ENCODE peak calls at places on chromosomes 4 and X, in seven cellular contexts. M is AG09309, W is GM13976, E is GM20000, N is HCT116, R is heart right ventricle, J is HFF-Myc. I is an unnamed sample.

GRCh38 chrX:15816886-15817285 is 26.6 kb downstream of the ZRSR2 start:
- DNase-seq in N (no peak), E (no peak), M (no peak), W (no peak), R (no peak), J (no peak), I (peak)

GRCh38 chr4:122119739-122120138 is 32.4 kb upstream of the BLTP1 start:
- DNase-seq in M (no peak), E (no peak), W (no peak), J (no peak), N (no peak), R (no peak), I (no peak)

GRCh38 chrX:24692305-24692704 is 1.4 kb upstream of the POLA1 start:
- DNase-seq in E (no peak), M (no peak), R (no peak), W (no peak), N (no peak), J (no peak), I (no peak)

GRCh38 chr4:118817178-118817930 is 18.6 kb downstream of the SEC24D start:
- DNase-seq in E (no peak), N (no peak), J (no peak), W (no peak), M (no peak), R (no peak), I (no peak)

GRCh38 chrX:43703211-43703791 is 47.2 kb downstream of the MAOA start:
- DNase-seq in E (no peak), R (no peak), J (peak), W (no peak), M (no peak), N (no peak), I (no peak)

GRCh38 chr4:75741027-75741426 is 16.6 kb downstream of the USO1 start:
- DNase-seq in R (no peak), N (no peak), W (no peak), E (no peak), J (no peak), M (no peak), I (no peak)

GRCh38 chr4:48194986-48195773 is 61.1 kb upstream of the TXK start:
- DNase-seq in E (no peak), N (no peak), W (no peak), R (no peak), M (peak), J (peak), I (no peak)

GRCh38 chr4:8090312-8090711 is 68.3 kb downstream of the ABLIM2 start:
- DNase-seq in M (no peak), W (no peak), E (no peak), N (no peak), J (no peak), R (no peak), I (no peak)

GRCh38 chr4:56874166-56874565 is 33.5 kb upstream of the REST start:
- DNase-seq in W (no peak), M (no peak), N (no peak), E (no peak), R (no peak), J (no peak), I (no peak)

GRCh38 chr4:121696641-121697461 is at the start of gene ANXA5:
- DNase-seq in E (peak), W (peak), N (peak), R (peak), M (peak), J (no peak), I (peak)

GRCh38 chr4:119666653-119667091 is 38.1 kb upstream of the PDE5A start:
- DNase-seq in M (no peak), N (no peak), W (no peak), R (no peak), E (no peak), J (no peak), I (no peak)

GRCh38 chr4:7872264-7872771 is 67.3 kb downstream of the AFAP1 start:
- DNase-seq in M (peak), E (no peak), R (no peak), J (peak), N (no peak), W (no peak), I (no peak)

GRCh38 chr4:610411-611261 is 14.7 kb upstream of the PDE6B start:
- DNase-seq in J (peak), N (no peak), M (peak), R (no peak), E (no peak), W (no peak), I (no peak)

GRCh38 chr4:182875471-182875870 is 41.7 kb downstream of the DCTD start:
- DNase-seq in M (no peak), N (no peak), J (no peak), E (no peak), W (no peak), R (no peak), I (no peak)

GRCh38 chr4:182876006-182876405 is 41.2 kb downstream of the DCTD start:
- DNase-seq in R (no peak), E (no peak), M (no peak), W (no peak), J (no peak), N (no peak), I (no peak)

GRCh38 chr4:182878633-182879495 is 38.3 kb downstream of the DCTD start:
- DNase-seq in N (no peak), E (no peak), J (no peak), M (no peak), W (no peak), R (no peak), I (no peak)

GRCh38 chr4:182876427-182876826 is 40.8 kb downstream of the DCTD start:
- DNase-seq in N (no peak), W (no peak), M (no peak), R (no peak), J (no peak), E (no peak), I (no peak)

DNA sequence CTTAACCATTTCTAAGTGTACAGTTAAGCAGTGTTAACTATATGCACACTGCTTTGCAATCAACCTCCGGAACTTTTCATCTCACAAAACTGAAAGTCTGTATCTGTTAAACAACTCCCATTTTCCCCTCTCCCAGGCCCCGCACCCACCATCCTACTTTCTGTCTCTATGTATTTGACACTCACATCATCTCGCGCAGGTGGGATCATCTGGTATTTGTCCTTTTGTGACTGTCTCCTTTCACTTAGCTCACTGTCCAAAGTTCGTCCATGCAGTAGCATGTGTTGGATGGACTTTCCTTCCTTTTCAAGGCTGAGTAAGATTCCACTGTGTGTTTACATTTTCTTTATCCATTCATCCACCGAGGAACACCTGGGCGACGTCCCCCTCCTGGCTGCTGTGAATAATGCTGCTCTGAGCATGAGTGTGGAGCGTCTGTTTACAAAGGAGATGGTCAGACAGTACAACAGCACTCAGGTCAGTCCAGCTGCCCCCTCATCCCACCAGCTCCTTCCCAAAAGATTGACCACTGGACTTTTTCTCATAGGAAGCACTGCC is 39.8 kb downstream of the DCTD start:
- DNase-seq in N (no peak), J (no peak), E (no peak), R (no peak), W (no peak), M (no peak), I (no peak)
- TF ChIP-seq CTCF in N (no peak), J (no peak), E (no peak), R (no peak), W (no peak), M (no peak), I (no peak)

GRCh38 chr4:128787509-128788311 is 21.8 kb upstream of the JADE1 start:
- DNase-seq in E (no peak), W (no peak), N (no peak), M (no peak), J (no peak), R (no peak), I (no peak)

GRCh38 chr4:128780688-128781087 is 28.8 kb upstream of the JADE1 start:
- DNase-seq in J (no peak), N (no peak), W (no peak), R (no peak), M (no peak), E (no peak), I (no peak)

GRCh38 chr4:128776794-128777216 is 32.7 kb upstream of the JADE1 start:
- DNase-seq in E (no peak), J (peak), N (no peak), M (peak), W (no peak), R (peak), I (no peak)

GRCh38 chr4:128782875-128783614 is 26.5 kb upstream of the JADE1 start:
- DNase-seq in R (no peak), N (no peak), E (no peak), W (no peak), J (no peak), M (no peak), I (no peak)

DNA sequence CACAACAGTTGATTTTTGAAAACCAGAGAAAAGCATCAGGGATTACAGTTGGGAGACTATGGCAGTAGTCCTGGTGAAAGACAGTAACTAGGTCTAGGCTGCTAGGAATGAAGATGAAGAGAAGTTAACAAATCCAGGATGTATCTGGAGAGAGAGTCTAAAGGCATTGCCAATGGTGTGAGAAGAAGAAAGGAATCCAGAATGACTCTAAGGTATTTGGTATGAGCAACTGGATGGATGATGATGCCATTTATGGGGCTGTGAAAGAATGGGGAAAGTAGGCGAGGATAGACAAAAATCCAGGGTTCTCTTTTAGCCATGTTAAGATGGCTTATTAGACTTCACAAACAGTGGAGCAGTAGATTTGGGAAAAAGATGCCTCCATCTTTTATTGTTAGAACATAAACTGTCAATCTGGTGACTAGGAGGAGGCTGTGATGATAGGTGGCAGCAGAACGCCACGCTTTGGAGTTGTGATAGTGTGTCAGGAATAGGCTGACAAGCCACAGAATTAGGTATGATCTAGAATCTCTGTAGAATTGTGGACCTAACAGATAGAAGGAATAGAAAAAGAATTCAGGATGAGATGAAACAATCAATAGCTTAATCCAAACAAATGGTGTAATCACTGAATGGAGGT is 27.3 kb upstream of the JADE1 start:
- DNase-seq in R (peak), E (peak), W (peak), J (no peak), M (no peak), N (peak), I (peak)
- TF ChIP-seq CTCF in R (peak), E (peak), W (peak), J (no peak), M (no peak), N (peak), I (peak)

GRCh38 chrX:39691724-39692123 is 406.0 kb downstream of the BCOR start:
- DNase-seq in N (no peak), R (no peak), W (no peak), M (no peak), E (no peak), J (no peak), I (no peak)

GRCh38 chrX:39688219-39688575 is 409.6 kb downstream of the BCOR start:
- DNase-seq in E (no peak), J (no peak), R (no peak), M (no peak), W (no peak), N (no peak), I (no peak)

GRCh38 chrX:39690541-39691415 is 407.0 kb downstream of the BCOR start:
- DNase-seq in W (no peak), M (no peak), N (no peak), E (no peak), R (no peak), J (no peak), I (no peak)

GRCh38 chrX:39689374-39690104 is 408.2 kb downstream of the BCOR start:
- DNase-seq in J (no peak), N (no peak), R (no peak), W (no peak), E (no peak), M (no peak), I (no peak)

GRCh38 chrX:39688576-39689373 is 409.0 kb downstream of the BCOR start:
- DNase-seq in W (peak), N (no peak), R (peak), M (no peak), J (no peak), E (peak), I (peak)
- TF ChIP-seq CTCF in W (no peak), N (no peak), R (no peak), M (no peak), J (no peak), E (no peak), I (no peak)

GRCh38 chr4:13881880-13882279 is 254.4 kb upstream of the BOD1L1 start:
- DNase-seq in N (no peak), E (no peak), M (no peak), W (no peak), R (no peak), J (no peak), I (no peak)
- TF ChIP-seq CTCF in N (no peak), E (no peak), M (peak), W (no peak), R (peak), J (no peak), I (no peak)

GRCh38 chr4:64784125-64784524 is 374.9 kb upstream of the TECRL start:
- DNase-seq in J (no peak), M (no peak), W (no peak), E (no peak), N (no peak), R (no peak), I (no peak)

GRCh38 chr4:64777286-64777685 is 368.0 kb upstream of the TECRL start:
- DNase-seq in J (no peak), N (no peak), W (no peak), E (no peak), M (no peak), R (no peak), I (no peak)

GRCh38 chr4:64776820-64777219 is 367.6 kb upstream of the TECRL start:
- DNase-seq in J (no peak), W (no peak), R (no peak), E (no peak), N (no peak), M (no peak), I (no peak)

GRCh38 chr4:64780664-64781063 is 371.4 kb upstream of the TECRL start:
- DNase-seq in E (no peak), W (no peak), R (no peak), J (no peak), N (no peak), M (no peak), I (no peak)

DNA sequence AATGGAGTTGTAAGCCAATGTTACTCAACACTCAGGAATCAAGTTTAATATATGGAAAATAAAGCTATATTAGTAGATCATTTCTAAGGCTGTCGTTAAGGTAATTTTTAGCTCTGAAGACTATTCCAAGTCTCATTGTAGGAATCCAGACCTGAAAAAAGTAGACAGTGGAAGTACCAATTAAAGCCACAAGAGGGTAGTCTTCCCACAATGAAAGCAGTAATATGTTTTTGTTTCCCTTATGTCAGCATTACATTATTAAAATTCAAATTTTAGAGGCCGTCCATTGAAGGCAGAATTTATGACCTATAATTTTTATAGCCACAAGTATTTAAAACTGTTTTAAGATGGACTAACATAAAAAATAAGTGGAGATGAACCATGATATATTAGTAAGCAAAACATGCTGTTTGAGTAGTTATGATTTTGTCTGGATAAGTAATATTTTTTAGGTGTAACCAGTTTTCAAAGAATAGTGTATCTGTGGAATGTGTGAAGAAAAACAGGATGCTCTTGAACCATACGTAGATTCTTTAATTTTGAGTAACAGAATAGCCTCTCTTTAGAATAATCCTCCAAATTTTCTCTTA is 372.6 kb upstream of the TECRL start:
- DNase-seq in J (no peak), M (no peak), R (no peak), E (no peak), W (peak), N (no peak), I (no peak)
- TF ChIP-seq CTCF in J (peak), M (peak), R (peak), E (no peak), W (peak), N (peak), I (peak)